ENCODE peak calls at places on chromosomes 4 and X, in four cellular contexts. A is colonic mucosa, O is H1, J is AG04450. H is an unnamed sample.

GRCh38 chr4:139603576-139604387 is 47.8 kb upstream of the SETD7 start:
- DNase-seq in A (peak; percentile 62), O (no peak), J (no peak), H (peak; percentile 51)

GRCh38 chr4:21211836-21212235 is 511.6 kb downstream of the PACRGL start:
- DNase-seq in A (no peak), O (no peak), J (no peak), H (no peak)

GRCh38 chr4:159048166-159048886 is 54.6 kb upstream of the RAPGEF2 start:
- DNase-seq in A (peak; percentile 71), O (no peak), J (peak; percentile 43), H (peak; percentile 50)

GRCh38 chr4:96729641-96730040 is 889.7 kb downstream of the PDHA2 start:
- DNase-seq in A (no peak), O (no peak), J (no peak), H (no peak)

GRCh38 chr4:94974773-94975172 is 217.0 kb downstream of the BMPR1B start:
- DNase-seq in A (no peak), O (no peak), J (no peak), H (no peak)

GRCh38 chr4:146051724-146052396 is 113.2 kb upstream of the ZNF827 start:
- DNase-seq in A (no peak), O (no peak), J (peak; percentile 24), H (no peak)

GRCh38 chr4:19689511-19689910 is 562.2 kb upstream of the SLIT2 start:
- DNase-seq in A (no peak), O (no peak), J (no peak), H (no peak)

GRCh38 chr4:177033130-177033529 is 240.4 kb upstream of the VEGFC start:
- DNase-seq in A (no peak), O (no peak), J (no peak), H (no peak)

GRCh38 chr4:159024828-159025227 is 78.1 kb upstream of the RAPGEF2 start:
- DNase-seq in A (no peak), O (no peak), J (no peak), H (no peak)

GRCh38 chr4:74374128-74374527 is 9.2 kb downstream of the EREG start:
- DNase-seq in A (no peak), O (no peak), J (no peak), H (no peak)

GRCh38 chr4:72613959-72614358 is 44.9 kb upstream of the ADAMTS3 start:
- DNase-seq in A (no peak), O (no peak), J (no peak), H (no peak)

GRCh38 chrX:131938749-131939148 is 84.4 kb upstream of the STK26 start:
- DNase-seq in A (no peak), O (no peak), J (no peak), H (no peak)

GRCh38 chr4:7190668-7191545 is 1.4 kb upstream of the SORCS2 start:
- DNase-seq in A (no peak), O (no peak), J (no peak), H (no peak)

GRCh38 chr4:138639018-138639876 is 376.3 kb upstream of the NOCT start:
- DNase-seq in A (no peak), O (no peak), J (no peak), H (no peak)

GRCh38 chr4:164482092-164482404 is 271.9 kb upstream of the SMIM31 start:
- DNase-seq in A (no peak), O (no peak), J (no peak), H (no peak)

GRCh38 chrX:1403228-1403627 is 11.3 kb upstream of the SLC25A6 start:
- DNase-seq in A (no peak), O (no peak), J (no peak), H (no peak)

GRCh38 chrX:22934640-22935039 is 65.1 kb upstream of the DDX53 start:
- DNase-seq in A (no peak), O (no peak), J (no peak), H (no peak)

GRCh38 chrX:14412686-14413085 is 116.7 kb upstream of the GLRA2 start:
- DNase-seq in A (no peak), O (no peak), J (no peak), H (no peak)

GRCh38 chrX:72061091-72061490 is 70.6 kb downstream of the RTL5 start:
- DNase-seq in A (no peak), O (no peak), J (no peak), H (no peak)

GRCh38 chr4:3199661-3200422 is 49.1 kb upstream of the MSANTD1 start:
- DNase-seq in A (no peak), O (no peak), J (no peak), H (no peak)

GRCh38 chr4:47716017-47716416 is 121.8 kb downstream of the CORIN start:
- DNase-seq in A (no peak), O (no peak), J (no peak), H (no peak)

GRCh38 chr4:24730256-24731001 is 64.9 kb upstream of the SOD3 start:
- DNase-seq in A (peak; percentile 55), O (peak; percentile 40), J (peak; percentile 47), H (no peak)

GRCh38 chrX:24264383-24264782 is 49.5 kb downstream of the SUPT20HL2 start:
- DNase-seq in A (no peak), O (no peak), J (no peak), H (no peak)

GRCh38 chrX:55007633-55008032 is 7.5 kb downstream of the APEX2 start:
- DNase-seq in A (peak; percentile 74), O (no peak), J (peak; percentile 11), H (no peak)

GRCh38 chrX:1491851-1492349 is 39.2 kb upstream of the ASMTL start:
- DNase-seq in A (no peak), O (peak; percentile 86), J (no peak), H (peak; percentile 50)

GRCh38 chr4:147732516-147733193 is 767 bp downstream of the ARHGAP10 start:
- DNase-seq in A (peak; percentile 33), O (peak; percentile 63), J (no peak), H (peak; percentile 24)

GRCh38 chrX:150051096-150051495 is 112.8 kb upstream of the EOLA2 start:
- DNase-seq in A (no peak), O (no peak), J (no peak), H (peak; percentile 46)

DNA sequence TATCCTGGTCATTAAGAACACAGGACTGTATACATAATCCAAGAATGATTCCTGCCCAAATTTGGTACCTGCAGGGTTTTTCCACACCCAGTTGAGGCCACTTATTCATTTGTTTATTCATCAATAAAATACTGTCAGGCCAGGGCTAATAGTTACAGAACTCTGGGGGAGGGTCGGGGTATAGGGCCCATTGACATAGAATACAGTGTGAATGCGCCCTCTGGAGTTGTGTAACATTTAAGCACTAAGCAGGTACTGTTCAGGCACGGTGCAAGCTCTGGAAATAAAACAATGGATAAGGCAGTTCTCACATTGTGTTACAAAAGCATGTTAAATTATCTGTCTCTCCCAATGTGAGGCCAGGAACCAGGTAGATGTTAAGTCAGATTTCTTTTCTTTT is 30.8 kb upstream of the LRBA start:
- DNase-seq in A (peak; percentile 30), O (peak; percentile 52), J (no peak), H (peak; percentile 18)
- TF ChIP-seq CTCF in A (no peak), O (peak; percentile 54), J (no peak), H (no peak)

DNA sequence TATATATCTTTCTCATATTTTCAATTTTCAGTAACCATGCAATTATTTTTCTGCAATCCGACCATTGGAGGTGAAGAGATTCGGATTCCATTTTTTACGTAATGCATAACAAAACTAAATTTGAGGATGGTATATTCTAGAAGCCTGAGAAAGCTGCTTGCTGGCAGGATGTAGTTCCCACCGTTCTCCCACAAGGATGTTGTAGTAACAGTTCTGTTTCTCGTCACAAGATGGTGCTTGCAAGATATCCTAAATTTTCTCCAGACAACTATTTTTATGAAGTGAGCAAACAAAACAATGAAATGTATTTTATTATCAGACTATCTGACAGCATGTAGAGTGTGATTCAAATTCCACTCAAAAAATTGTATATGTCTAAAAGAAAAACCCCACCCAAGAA is 10.7 kb downstream of the PWWP3B start:
- DNase-seq in A (no peak), O (no peak), J (no peak), H (no peak)
- TF ChIP-seq CTCF in A (no peak), O (no peak), J (no peak), H (no peak)

DNA sequence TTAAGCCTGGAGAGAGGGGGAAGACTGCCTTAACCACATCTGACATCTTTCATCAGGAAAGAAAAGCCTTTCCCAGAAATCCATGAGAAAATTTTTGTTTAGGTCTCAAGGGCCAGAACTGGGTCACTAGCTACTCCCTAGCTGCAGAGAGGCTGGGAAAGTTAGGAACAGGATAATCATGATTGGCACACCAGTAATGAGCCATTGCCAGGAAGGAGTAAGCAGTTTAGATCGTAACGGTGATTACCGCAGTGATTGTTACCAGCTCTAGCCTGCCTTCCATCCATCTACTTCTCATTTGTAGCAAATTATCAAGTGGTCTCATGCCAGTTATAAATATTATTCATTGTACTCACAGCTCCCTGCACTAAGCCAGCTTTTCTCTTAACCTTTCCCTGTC is 22.7 kb upstream of the STX18 start:
- DNase-seq in A (no peak), O (no peak), J (no peak), H (no peak)
- TF ChIP-seq CTCF in A (no peak), O (no peak), J (no peak), H (no peak)

DNA sequence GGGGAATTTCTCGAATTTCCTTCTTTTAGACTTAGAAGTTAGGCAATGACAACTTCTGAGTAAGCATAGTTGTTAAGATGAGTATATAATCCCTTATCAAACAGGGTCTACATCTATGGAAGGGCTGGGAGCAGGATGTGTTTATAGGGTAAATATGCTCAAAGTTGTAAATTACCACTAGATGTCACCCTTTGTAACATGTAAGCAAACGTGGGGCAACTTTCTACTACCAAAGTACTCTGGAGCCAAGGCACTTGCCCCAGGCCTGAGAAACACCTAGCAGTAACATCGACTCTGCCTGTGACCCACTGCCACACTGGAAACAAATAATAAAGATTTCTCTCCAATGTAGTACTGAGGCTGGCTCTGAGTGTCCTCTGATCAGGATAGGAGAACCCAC is 444.6 kb downstream of the IQCM start:
- DNase-seq in A (peak; percentile 21), O (no peak), J (peak; percentile 23), H (peak; percentile 17)
- TF ChIP-seq CTCF in A (peak; percentile 30), O (peak; percentile 52), J (peak; percentile 62), H (peak; percentile 18)

GRCh38 chrX:105260291-105261043 is 40.0 kb upstream of the TEX13A start:
- DNase-seq in A (no peak), O (no peak), J (no peak), H (no peak)
- TF ChIP-seq CTCF in A (no peak), O (no peak), J (no peak), H (no peak)

GRCh38 chrX:140053841-140054240 is 88.5 kb upstream of the CXorf66 start:
- DNase-seq in A (no peak), O (no peak), J (no peak), H (no peak)

GRCh38 chrX:140050906-140051305 is 85.6 kb upstream of the CXorf66 start:
- DNase-seq in A (no peak), O (no peak), J (no peak), H (no peak)
- TF ChIP-seq CTCF in A (no peak), O (peak; percentile 20), J (peak; percentile 35), H (no peak)

H was measured in Calu3.